ENCODE peak calls at places on chromosomes 1 and 21, in eight cellular contexts. K is cardiac fibroblast; V is esophagus squamous epithelium; J is stomach; Z is CD8-positive, alpha-beta T cell; X is tibial artery; W is IMR-90; F is colonic mucosa. I is an unnamed sample.
A peak's percentile ranks its signal among the peaks of the same experiment; 100 is the strongest.

GRCh38 chr1:186236921-186237320 is 138.1 kb downstream of the TPR start:
- DNase-seq in K (peak; percentile 91), V (no peak), J (no peak), Z (no peak), X (no peak), W (peak; percentile 95), F (no peak), I (no peak)

GRCh38 chr1:69739181-69739580 is 171.5 kb downstream of the LRRC7 start:
- DNase-seq in K (no peak), V (no peak), J (no peak), Z (no peak), X (no peak), W (no peak), F (no peak), I (no peak)

GRCh38 chr1:247448107-247448778 is 9.7 kb downstream of the OR2B11 start:
- DNase-seq in K (peak; percentile 68), V (no peak), J (peak; percentile 63), Z (no peak), X (peak; percentile 72), W (peak; percentile 31), F (peak; percentile 56), I (no peak)

GRCh38 chr1:4654764-4655673 is 610 bp downstream of the AJAP1 start:
- DNase-seq in K (no peak), V (no peak), J (no peak), Z (no peak), X (no peak), W (no peak), F (no peak), I (no peak)

GRCh38 chr1:106937104-106937503 is 119.4 kb upstream of the PRMT6 start:
- DNase-seq in K (peak; percentile 81), V (no peak), J (no peak), Z (no peak), X (no peak), W (peak; percentile 92), F (no peak), I (no peak)

GRCh38 chr1:153611024-153611352 is 1.9 kb downstream of the S100A16 start:
- DNase-seq in K (peak; percentile 77), V (no peak), J (no peak), Z (no peak), X (no peak), W (no peak), F (no peak), I (no peak)

GRCh38 chr21:39392981-39393380 is 44.1 kb upstream of the HMGN1 start:
- DNase-seq in K (no peak), V (no peak), J (no peak), Z (no peak), X (no peak), W (no peak), F (no peak), I (no peak)

GRCh38 chr1:14940285-14940890 is 213.2 kb upstream of the TMEM51 start:
- DNase-seq in K (no peak), V (no peak), J (no peak), Z (no peak), X (no peak), W (no peak), F (no peak), I (no peak)

GRCh38 chr1:38242506-38242905 is 195.9 kb upstream of the POU3F1 start:
- DNase-seq in K (no peak), V (no peak), J (no peak), Z (no peak), X (no peak), W (no peak), F (no peak), I (no peak)

GRCh38 chr1:16139473-16139962 is 16.4 kb downstream of the EPHA2 start:
- DNase-seq in K (peak; percentile 84), V (no peak), J (no peak), Z (no peak), X (no peak), W (peak; percentile 85), F (no peak), I (no peak)

GRCh38 chr1:31733389-31734219 is 29.8 kb upstream of the COL16A1 start:
- DNase-seq in K (no peak), V (no peak), J (no peak), Z (no peak), X (no peak), W (no peak), F (no peak), I (no peak)

GRCh38 chr1:206885341-206886060 is 11.7 kb upstream of the IL24 start:
- DNase-seq in K (peak; percentile 54), V (no peak), J (no peak), Z (no peak), X (no peak), W (no peak), F (no peak), I (no peak)

DNA sequence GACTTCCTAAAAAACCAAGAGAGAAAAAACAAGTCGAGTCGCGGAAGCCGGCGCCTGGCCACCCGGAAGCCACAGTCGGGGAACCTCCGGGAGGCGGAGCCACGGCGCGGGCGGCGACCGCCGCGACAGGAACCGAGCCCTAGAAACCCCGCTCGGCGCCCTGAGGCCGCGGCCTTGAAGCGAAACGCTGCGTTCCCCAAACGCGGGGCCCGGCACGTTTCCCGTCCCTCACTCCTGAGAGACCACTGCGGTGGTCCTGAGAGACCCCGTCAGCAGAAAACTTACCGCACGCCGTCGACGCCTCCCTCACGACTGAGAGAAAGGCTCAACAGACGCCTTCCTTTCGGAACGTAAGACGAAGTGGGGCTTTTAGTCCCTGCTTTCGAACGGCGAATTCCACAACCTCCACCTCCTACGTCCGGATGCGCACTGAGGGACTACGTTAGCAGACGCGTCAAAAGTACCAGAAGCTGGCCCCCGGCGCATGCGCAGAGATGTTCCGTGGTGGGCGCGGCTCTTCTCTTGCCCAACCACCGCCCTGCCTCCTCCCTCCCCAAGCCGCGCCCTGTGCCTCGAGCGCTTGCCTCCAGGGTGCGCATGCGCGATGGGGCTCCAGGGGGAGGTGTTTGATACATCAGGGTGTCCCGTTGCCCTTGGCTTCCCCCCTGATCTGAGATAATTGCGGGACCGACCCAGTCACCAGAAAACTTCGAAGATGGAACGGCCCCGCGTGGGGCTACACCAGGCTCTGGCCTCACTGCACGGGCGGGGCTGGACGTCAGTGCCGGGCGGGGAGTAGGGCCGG is at the start of gene RSRP1:
- DNase-seq in K (peak; percentile 98), V (peak; percentile 92), J (peak; percentile 99), Z (peak; percentile 100), X (peak; percentile 100), W (peak; percentile 95), F (peak; percentile 100), I (peak; percentile 100)
- H3K4me3 ChIP-seq in K (peak within 1 kb of the TSS; percentile 99), V (peak within 1 kb of the TSS; percentile 88), J (peak within 1 kb of the TSS; percentile 99), Z (peak within 1 kb of the TSS; percentile 82), X (peak within 1 kb of the TSS; percentile 78), W (peak within 1 kb of the TSS; percentile 75), F (peak within 1 kb of the TSS; percentile 90), I (peak within 1 kb of the TSS; percentile 89)

GRCh38 chr1:156599811-156600210 is 1.5 kb downstream of the GPATCH4 start:
- DNase-seq in K (peak; percentile 30), V (no peak), J (no peak), Z (no peak), X (no peak), W (no peak), F (no peak), I (no peak)
- TF ChIP-seq CTCF in K (peak; percentile 8), V (peak; percentile 49), J (no peak), Z (no peak), X (no peak), W (peak; percentile 14), F (no peak), I (no peak)

DNA sequence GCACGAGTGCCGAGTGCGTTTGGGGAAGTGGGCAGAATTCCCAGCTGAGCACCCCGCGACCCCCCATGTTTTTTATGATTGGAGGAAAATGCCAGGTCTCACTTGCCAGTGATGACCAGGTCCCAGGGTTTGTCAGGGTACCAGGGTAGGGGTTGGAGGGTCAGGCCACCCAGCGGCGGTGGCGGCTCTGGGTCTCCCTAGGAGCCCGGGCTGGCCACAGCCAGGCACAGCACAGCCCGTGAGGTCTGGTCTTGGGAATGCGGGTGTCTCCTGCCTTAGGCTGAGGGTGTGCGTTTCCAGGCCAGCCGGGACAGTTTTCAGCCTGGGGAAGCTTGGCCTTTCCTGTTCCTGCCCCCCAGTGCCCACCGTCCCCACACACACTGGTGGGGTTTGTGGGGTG is 22.7 kb downstream of the PRKCZ start:
- DNase-seq in K (no peak), V (no peak), J (no peak), Z (no peak), X (no peak), W (no peak), F (no peak), I (no peak)
- H3K4me3 ChIP-seq in K (no peak overlapping the region), V (no peak overlapping the region), J (no peak overlapping the region), Z (no peak overlapping the region), X (no peak overlapping the region), W (no peak overlapping the region), F (no peak overlapping the region), I (no peak overlapping the region)

DNA sequence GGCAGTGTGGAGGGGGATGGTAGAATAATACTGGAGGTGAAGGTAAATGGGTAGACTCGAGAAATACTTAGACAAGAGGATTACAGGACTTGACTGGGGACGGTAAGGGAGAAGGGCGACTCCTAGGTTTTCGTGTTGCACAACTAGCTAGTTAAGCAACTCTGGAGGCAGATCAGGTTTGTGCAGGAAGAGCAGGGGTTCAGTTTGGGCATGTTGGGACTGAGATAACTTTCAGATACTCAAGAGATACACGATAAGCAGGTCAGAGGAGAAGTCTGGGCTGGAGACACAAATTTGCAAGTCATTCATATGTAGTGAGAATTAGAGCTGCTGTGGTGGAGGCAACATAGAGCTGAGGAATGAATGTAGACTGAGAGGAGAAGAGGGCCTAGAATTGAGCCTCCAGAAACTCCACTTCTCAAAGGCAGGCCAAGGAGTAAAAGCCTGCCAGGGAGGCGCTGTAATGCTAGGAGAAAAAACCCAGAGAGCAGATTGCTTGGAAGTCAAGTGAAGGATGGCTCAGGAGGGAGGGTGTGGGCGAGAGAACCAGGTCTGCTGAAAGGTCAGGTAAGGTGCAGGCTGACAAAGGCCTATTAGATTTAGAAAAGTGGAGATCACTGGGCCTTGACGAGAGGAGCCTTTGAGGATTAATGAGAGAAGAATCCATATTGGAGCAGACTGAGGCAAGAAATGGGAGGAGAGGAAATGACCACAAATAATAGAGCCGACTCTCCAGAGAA is 20.8 kb downstream of the MAB21L3 start:
- DNase-seq in K (no peak), V (no peak), J (no peak), Z (no peak), X (no peak), W (no peak), F (peak; percentile 8), I (no peak)
- TF ChIP-seq CTCF in K (no peak), V (no peak), J (no peak), Z (no peak), X (no peak), W (no peak), F (no peak), I (no peak)

DNA sequence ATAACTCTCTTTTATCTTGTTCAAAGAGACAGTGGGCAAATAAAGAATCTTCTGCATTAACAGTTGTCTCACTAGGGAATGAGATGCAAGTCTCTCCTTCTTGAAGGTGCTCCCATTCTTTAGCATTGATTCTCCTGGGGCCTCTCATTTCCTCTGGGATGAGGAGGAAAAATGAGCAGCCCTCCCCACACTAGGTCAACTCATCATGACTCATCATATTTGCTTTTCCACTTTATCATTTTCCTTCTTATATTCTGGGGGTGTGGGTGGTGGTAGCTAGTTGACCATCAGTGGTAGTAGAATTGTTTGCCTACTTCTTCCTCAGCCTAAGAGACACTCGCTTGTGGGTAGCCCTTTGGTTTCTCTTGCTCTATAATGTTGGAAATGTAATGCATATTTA is 182.0 kb upstream of the C1orf87 start:
- DNase-seq in K (peak; percentile 55), V (no peak), J (no peak), Z (no peak), X (no peak), W (peak; percentile 1), F (no peak), I (no peak)
- H3K4me3 ChIP-seq in K (no peak overlapping the region), V (no peak overlapping the region), J (no peak overlapping the region), Z (no peak overlapping the region), X (no peak overlapping the region), W (no peak overlapping the region), F (no peak overlapping the region), I (no peak overlapping the region)

I was measured in coronary artery.